ENCODE peak calls at places on chromosomes 7 and 10, in ten cellular contexts. V is GDM1, K is frontal cortex, E is SW 1271, Z is substantia nigra, P is OCI-M1, I is T-helper 2 cell, Q is AML-193, U is T follicular helper cell, H is BJ. X is an unnamed sample.

GRCh38 chr10:34612446-34612845 is 202.7 kb downstream of the PARD3 start:
- DNase-seq in Q (no peak), P (no peak), U (no peak), E (no peak), H (no peak), Z (no peak), K (no peak), I (no peak), V (no peak), X (no peak)

GRCh38 chr10:45082176-45082575 is 81.5 kb downstream of the ZNF22 start:
- DNase-seq in E (no peak), V (no peak), P (no peak), K (no peak), U (no peak), H (no peak), I (no peak), Q (no peak), Z (no peak), X (no peak)

GRCh38 chr7:93138576-93138975 is 9.6 kb downstream of the SAMD9L start:
- DNase-seq in K (no peak), P (no peak), Z (no peak), V (no peak), U (no peak), I (no peak), E (no peak), Q (no peak), H (no peak), X (no peak)

GRCh38 chr7:149723082-149723767 is 50.2 kb downstream of the ZNF467 start:
- DNase-seq in P (no peak), E (no peak), K (no peak), Z (no peak), U (no peak), Q (no peak), V (no peak), H (no peak), I (no peak), X (no peak)

GRCh38 chr10:46293832-46294640 is 7.2 kb downstream of the ANTXRL start:
- DNase-seq in H (no peak), I (no peak), Z (no peak), U (no peak), K (no peak), Q (no peak), V (no peak), E (no peak), P (no peak), X (no peak)

GRCh38 chr7:132932321-132933075 is 149.4 kb downstream of the CHCHD3 start:
- DNase-seq in U (no peak), V (no peak), K (no peak), Z (no peak), I (no peak), E (no peak), H (no peak), Q (no peak), P (no peak), X (no peak)

GRCh38 chr10:61047011-61047410 is 103.0 kb upstream of the RHOBTB1 start:
- DNase-seq in Z (no peak), U (no peak), K (no peak), H (no peak), V (no peak), Q (no peak), P (no peak), E (no peak), I (no peak), X (no peak)

GRCh38 chr7:80183900-80184685 is 49.5 kb downstream of the GNAI1 start:
- DNase-seq in I (no peak), V (no peak), E (no peak), Z (no peak), K (no peak), Q (no peak), U (no peak), H (no peak), P (no peak), X (no peak)

GRCh38 chr10:124105594-124105993 is 12.2 kb upstream of the CHST15 start:
- DNase-seq in I (no peak), Z (no peak), U (no peak), E (no peak), K (no peak), H (no peak), Q (no peak), P (no peak), V (no peak), X (no peak)

GRCh38 chr10:25263931-25264330 is 89.1 kb downstream of the GPR158 start:
- DNase-seq in P (no peak), Q (no peak), E (no peak), U (no peak), V (no peak), I (no peak), Z (no peak), K (no peak), H (no peak), X (no peak)

GRCh38 chr7:1985071-1985470 is 247.7 kb downstream of the MAD1L1 start:
- DNase-seq in V (no peak), E (no peak), Q (no peak), H (no peak), U (no peak), K (no peak), Z (no peak), I (no peak), P (no peak), X (no peak)

GRCh38 chr7:50397320-50397970 is 52.7 kb downstream of the FIGNL1 start:
- DNase-seq in V (no peak), K (no peak), U (no peak), P (no peak), Z (no peak), Q (no peak), H (no peak), I (no peak), E (no peak), X (no peak)

GRCh38 chr7:12389089-12389700 is 14.5 kb downstream of the VWDE start:
- DNase-seq in Q (peak; percentile 32), I (no peak), P (peak; percentile 78), E (no peak), Z (no peak), H (peak; percentile 5), K (no peak), U (peak; percentile 20), V (peak; percentile 25), X (peak; percentile 45)

GRCh38 chr7:69208848-69209247 is 389.4 kb upstream of the AUTS2 start:
- DNase-seq in V (no peak), P (no peak), H (no peak), I (no peak), K (no peak), Q (no peak), Z (no peak), U (no peak), E (no peak), X (no peak)

GRCh38 chr7:95251966-95252365 is 72.4 kb downstream of the PON1 start:
- DNase-seq in Z (no peak), V (no peak), Q (no peak), P (no peak), I (no peak), H (no peak), E (no peak), K (no peak), U (no peak), X (no peak)

GRCh38 chr7:80934286-80934685 is 15.4 kb upstream of the SEMA3C start:
- DNase-seq in Z (no peak), Q (no peak), H (no peak), V (no peak), K (no peak), U (no peak), I (no peak), P (peak; percentile 78), E (no peak), X (no peak)

GRCh38 chr7:96495751-96496216 is 173.9 kb upstream of the SLC25A13 start:
- DNase-seq in Q (no peak), U (no peak), K (no peak), I (no peak), Z (no peak), V (no peak), P (no peak), E (no peak), H (no peak), X (no peak)

GRCh38 chr10:114525368-114525949 is 121.2 kb upstream of the AFAP1L2 start:
- DNase-seq in I (no peak), K (no peak), U (no peak), Z (no peak), P (no peak), H (no peak), V (no peak), E (no peak), Q (no peak), X (no peak)

GRCh38 chr7:80848841-80849240 is 70.0 kb downstream of the SEMA3C start:
- DNase-seq in U (no peak), V (no peak), Z (no peak), K (no peak), E (no peak), H (no peak), I (no peak), P (no peak), Q (no peak), X (no peak)

X was measured in HL-60.